ENCODE peak calls at places on chromosomes 6 and 20, in five cellular contexts. F is PC-3, E is fibroblast of lung, G is neuronal stem cell, K is K562. I is an unnamed sample.

GRCh38 chr20:36784900-36785299 is 11.3 kb upstream of the DSN1 start:
- DNase-seq in F (no peak), K (no peak), E (peak; percentile 33), G (no peak), I (no peak)

GRCh38 chr20:32035398-32035852 is 16.6 kb upstream of the HCK start:
- DNase-seq in G (no peak), E (no peak), K (no peak), F (no peak), I (no peak)

GRCh38 chr6:90375681-90376439 is 79.2 kb upstream of the BACH2 start:
- DNase-seq in F (peak; percentile 79), K (no peak), E (peak; percentile 85), G (no peak), I (peak; percentile 92)

GRCh38 chr20:38970302-38970701 is 8.2 kb downstream of the DHX35 start:
- DNase-seq in K (no peak), F (peak; percentile 60), G (no peak), E (peak; percentile 31), I (peak; percentile 81)

GRCh38 chr6:144315226-144315980 is 30.3 kb downstream of the UTRN start:
- DNase-seq in K (no peak), F (no peak), G (no peak), E (no peak), I (no peak)

GRCh38 chr6:24273471-24273870 is 84.4 kb downstream of the DCDC2 start:
- DNase-seq in F (peak; percentile 57), G (no peak), K (no peak), E (peak; percentile 12), I (peak; percentile 21)

GRCh38 chr20:53819973-53820451 is 226.4 kb upstream of the ZNF217 start:
- DNase-seq in F (no peak), G (no peak), K (no peak), E (no peak), I (no peak)

GRCh38 chr6:153949606-153950005 is 89.4 kb upstream of the OPRM1 start:
- DNase-seq in K (no peak), F (no peak), E (no peak), G (no peak), I (no peak)

GRCh38 chr6:33589723-33590530 is 9.9 kb upstream of the BAK1 start:
- DNase-seq in F (peak; percentile 94), E (peak; percentile 78), K (peak; percentile 78), G (no peak), I (peak; percentile 84)

GRCh38 chr6:14910692-14911547 is 334.9 kb upstream of the JARID2 start:
- DNase-seq in E (peak; percentile 48), G (no peak), F (no peak), K (no peak), I (no peak)

GRCh38 chr20:58293453-58293852 is 16.1 kb upstream of the RAB22A start:
- DNase-seq in F (peak; percentile 33), K (peak; percentile 57), E (no peak), G (peak; percentile 29), I (no peak)

GRCh38 chr6:111872521-111873177 is 603 bp downstream of the FYN start:
- DNase-seq in K (peak; percentile 19), F (no peak), G (peak; percentile 49), E (peak; percentile 68), I (no peak)

GRCh38 chr20:62852196-62852595 is 9.4 kb downstream of the TCFL5 start:
- DNase-seq in G (no peak), K (no peak), E (no peak), F (no peak), I (no peak)

GRCh38 chr6:79536615-79536968 is 638 bp downstream of the LCA5 start:
- DNase-seq in G (no peak), K (peak; percentile 55), E (peak; percentile 58), F (peak; percentile 20), I (no peak)

GRCh38 chr6:169867751-169868191 is 116.3 kb downstream of the ERMARD start:
- DNase-seq in K (no peak), G (no peak), E (no peak), F (no peak), I (no peak)

GRCh38 chr20:61660559-61660958 is 405.1 kb downstream of the TAF4 start:
- DNase-seq in K (no peak), F (no peak), E (no peak), G (no peak), I (no peak)

GRCh38 chr6:136158398-136158797 is 91.7 kb downstream of the MTFR2 start:
- DNase-seq in E (peak; percentile 57), F (no peak), G (no peak), K (no peak), I (no peak)

GRCh38 chr20:17570347-17571152 is 675 bp downstream of the DSTN start:
- DNase-seq in K (peak; percentile 58), F (peak; percentile 49), G (peak; percentile 64), E (peak; percentile 53), I (no peak)

GRCh38 chr6:26428206-26428605 is 12.1 kb upstream of the BTN3A3 start:
- DNase-seq in K (no peak), E (no peak), G (no peak), F (no peak), I (no peak)

GRCh38 chr6:144624246-144624645 is 339.1 kb downstream of the UTRN start:
- DNase-seq in F (no peak), G (no peak), K (no peak), E (no peak), I (no peak)

GRCh38 chr20:4401601-4402000 is 320.1 kb upstream of the PRND start:
- DNase-seq in E (peak; percentile 82), G (no peak), K (no peak), F (no peak), I (peak; percentile 78)

GRCh38 chr6:43096451-43097097 is 20.5 kb downstream of the PTK7 start:
- DNase-seq in E (peak; percentile 95), F (peak; percentile 94), K (peak; percentile 43), G (no peak), I (peak; percentile 93)

GRCh38 chr6:149428606-149429005 is 28.5 kb downstream of the SUMO4 start:
- DNase-seq in G (no peak), E (no peak), K (no peak), F (no peak), I (no peak)

GRCh38 chr20:3760980-3761379 is 6.6 kb downstream of the ADISSP start:
- DNase-seq in K (no peak), F (no peak), G (no peak), E (no peak), I (no peak)

GRCh38 chr6:41097467-41098090 is 24.8 kb downstream of the NFYA start:
- DNase-seq in G (no peak), F (no peak), E (peak; percentile 17), K (no peak), I (peak; percentile 84)

GRCh38 chr6:64860203-64860602 is 846.8 kb downstream of the EYS start:
- DNase-seq in K (no peak), E (no peak), F (no peak), G (no peak), I (no peak)

GRCh38 chr6:131949909-131950766 is 1.0 kb downstream of the CCN2 start:
- DNase-seq in F (peak; percentile 76), G (peak; percentile 69), K (no peak), E (peak; percentile 95), I (peak; percentile 87)

GRCh38 chr6:110044093-110044492 is 66.0 kb downstream of the GPR6 start:
- DNase-seq in E (no peak), G (no peak), K (no peak), F (no peak), I (no peak)

GRCh38 chr6:98014791-98015201 is 731.8 kb upstream of the MMS22L start:
- DNase-seq in K (no peak), E (no peak), F (no peak), G (no peak), I (no peak)
- H2AFZ ChIP-seq in K (no peak overlapping the region), E (no peak overlapping the region), F (no peak overlapping the region), G (peak overlapping the region; percentile 65), I (no peak overlapping the region)

GRCh38 chr6:168171673-168172352 is 92.8 kb upstream of the FRMD1 start:
- DNase-seq in F (no peak), G (no peak), K (no peak), E (no peak), I (no peak)
- H3K4me3 ChIP-seq in F (no peak overlapping the region), G (no peak overlapping the region), K (no peak overlapping the region), E (no peak overlapping the region), I (no peak overlapping the region)

GRCh38 chr6:11412616-11413015 is 124.9 kb upstream of the TMEM170B start:
- DNase-seq in G (no peak), E (no peak), K (no peak), F (no peak), I (no peak)

GRCh38 chr6:11411592-11411991 is 126.0 kb upstream of the TMEM170B start:
- DNase-seq in E (no peak), F (no peak), K (no peak), G (no peak), I (no peak)

GRCh38 chr6:11413112-11413687 is 124.3 kb upstream of the TMEM170B start:
- DNase-seq in F (no peak), G (no peak), K (no peak), E (no peak), I (no peak)

GRCh38 chr6:11410539-11411307 is 126.8 kb upstream of the TMEM170B start:
- DNase-seq in E (no peak), G (no peak), F (no peak), K (no peak), I (no peak)

GRCh38 chr6:11412011-11412424 is 125.5 kb upstream of the TMEM170B start:
- DNase-seq in K (no peak), F (no peak), E (peak; percentile 82), G (no peak), I (no peak)
- H2AFZ ChIP-seq in K (no peak overlapping the region), F (peak overlapping the region; percentile 25), E (no peak overlapping the region), G (no peak overlapping the region), I (peak overlapping the region; percentile 19)

DNA sequence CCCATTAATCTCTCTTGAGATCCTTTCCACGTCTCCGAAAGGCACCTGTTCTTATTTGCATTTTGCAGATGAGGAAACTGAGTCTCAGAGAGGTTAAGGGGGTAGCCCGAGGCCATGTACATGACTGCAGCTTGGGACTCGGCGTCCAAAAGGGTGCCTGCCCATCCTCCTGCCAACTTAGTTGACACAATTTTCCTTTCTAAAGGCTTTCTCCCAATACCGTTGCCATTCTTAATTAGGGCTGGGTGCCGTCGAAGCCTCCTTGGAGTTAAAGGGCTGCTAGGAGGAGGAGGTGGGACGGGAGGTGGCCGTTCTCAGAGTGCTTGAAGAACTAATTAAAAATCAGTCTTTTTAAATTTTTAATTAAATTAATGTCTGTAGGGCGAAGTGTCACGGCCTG is 546 bp upstream of the PSMG4 start:
- DNase-seq in G (no peak), E (no peak), F (no peak), K (no peak), I (no peak)
- H3K4me3 ChIP-seq in G (no peak overlapping the region), E (peak overlapping the region; percentile 94), F (peak overlapping the region; percentile 84), K (peak overlapping the region; percentile 94), I (peak overlapping the region; percentile 79)

DNA sequence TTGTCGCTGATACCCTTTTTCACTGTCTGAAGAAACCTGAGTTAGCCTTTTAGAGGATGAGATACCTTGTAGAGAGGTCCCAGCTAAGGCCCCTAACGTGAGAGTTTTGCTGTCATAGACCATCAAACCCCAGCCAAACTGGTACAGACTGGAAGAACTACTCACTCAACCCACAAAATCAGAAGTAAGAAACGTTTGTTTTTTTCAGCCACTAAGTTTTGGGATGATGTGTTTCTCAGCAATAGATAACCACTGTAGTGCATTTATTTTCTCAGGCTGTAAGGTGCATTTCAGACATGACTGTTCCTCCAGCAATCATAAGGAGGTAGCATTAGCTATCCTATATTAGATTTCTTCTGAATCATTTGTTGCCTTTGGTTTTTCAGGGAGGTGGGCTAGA is 407.3 kb upstream of the FLRT3 start:
- DNase-seq in G (no peak), K (no peak), E (no peak), F (no peak), I (no peak)
- H2AFZ ChIP-seq in G (peak overlapping the region; percentile 15), K (no peak overlapping the region), E (no peak overlapping the region), F (no peak overlapping the region), I (no peak overlapping the region)

I was measured in astrocyte.